ENCODE peak calls at places on chromosome 16, in five cellular contexts. J is A549, B is HepG2, E is K562, L is H1. W is an unnamed sample.

GRCh38 chr16:11627822-11628457 is 40.3 kb upstream of the SNN start:
- DNase-seq in L (no peak), B (no peak), J (no peak), E (peak; percentile 58), W (no peak)

GRCh38 chr16:61901689-61902088 is 134.5 kb downstream of the CDH8 start:
- DNase-seq in J (no peak), E (no peak), L (no peak), B (no peak), W (no peak)

GRCh38 chr16:23877107-23878070 is 41.6 kb downstream of the PRKCB start:
- DNase-seq in B (no peak), L (no peak), E (no peak), J (peak; percentile 12), W (no peak)

GRCh38 chr16:82192665-82193064 is 22.6 kb upstream of the MPHOSPH6 start:
- DNase-seq in J (no peak), E (no peak), L (no peak), B (no peak), W (peak; percentile 86)

GRCh38 chr16:660459-661183 is 7.3 kb upstream of the RHOT2 start:
- DNase-seq in J (peak; percentile 94), B (no peak), L (peak; percentile 86), E (peak; percentile 95), W (peak; percentile 88)

GRCh38 chr16:56807011-56807675 is 57.9 kb upstream of the SLC12A3 start:
- DNase-seq in L (no peak), J (peak; percentile 62), E (no peak), B (peak; percentile 42), W (peak; percentile 81)

GRCh38 chr16:27460663-27461482 is 58.9 kb downstream of the IL21R start:
- DNase-seq in J (no peak), L (no peak), B (no peak), E (no peak), W (no peak)

GRCh38 chr16:50796829-50797228 is 54.9 kb downstream of the CYLD start:
- DNase-seq in L (no peak), B (no peak), J (no peak), E (no peak), W (no peak)

GRCh38 chr16:11392041-11392581 is 46.9 kb downstream of the RMI2 start:
- DNase-seq in J (no peak), B (no peak), E (no peak), L (no peak), W (no peak)

GRCh38 chr16:30875881-30876791 is 17.7 kb downstream of the BCL7C start:
- DNase-seq in J (no peak), L (no peak), E (peak; percentile 79), B (no peak), W (no peak)

GRCh38 chr16:82629441-82630027 is 2.8 kb downstream of the CDH13 start:
- DNase-seq in L (no peak), E (no peak), J (no peak), B (no peak), W (peak; percentile 93)

GRCh38 chr16:50802958-50803357 is 61.1 kb downstream of the CYLD start:
- DNase-seq in B (no peak), L (no peak), J (peak; percentile 13), E (no peak), W (no peak)

GRCh38 chr16:77611386-77611785 is 110.9 kb upstream of the NUDT7 start:
- DNase-seq in L (no peak), E (no peak), J (no peak), B (no peak), W (no peak)

GRCh38 chr16:11521019-11521418 is 65.7 kb downstream of the LITAF start:
- DNase-seq in E (no peak), J (no peak), L (no peak), B (no peak), W (no peak)

GRCh38 chr16:47565454-47565853 is 104.3 kb downstream of the PHKB start:
- DNase-seq in E (peak; percentile 25), L (no peak), B (no peak), J (peak; percentile 10), W (peak; percentile 30)

GRCh38 chr16:85201566-85201965 is 89.3 kb upstream of the CIBAR2 start:
- DNase-seq in B (no peak), J (no peak), L (no peak), E (no peak), W (no peak)
- H3K27ac ChIP-seq in B (no peak overlapping the region), J (no peak overlapping the region), L (no peak overlapping the region), E (no peak overlapping the region), W (no peak overlapping the region)

GRCh38 chr16:4612474-4612931 is 2.2 kb downstream of the UBALD1 start:
- DNase-seq in L (peak; percentile 76), J (no peak), B (no peak), E (no peak), W (no peak)

GRCh38 chr16:4612977-4613635 is 1.6 kb downstream of the UBALD1 start:
- DNase-seq in J (no peak), B (no peak), E (no peak), L (no peak), W (no peak)

GRCh38 chr16:4614571-4615388 is at the start of gene UBALD1:
- DNase-seq in L (peak; percentile 88), B (peak; percentile 87), E (peak; percentile 95), J (peak; percentile 93), W (peak; percentile 83)

GRCh38 chr16:4615389-4616046 is 830 bp upstream of the UBALD1 start:
- DNase-seq in E (no peak), J (no peak), B (no peak), L (no peak), W (no peak)

DNA sequence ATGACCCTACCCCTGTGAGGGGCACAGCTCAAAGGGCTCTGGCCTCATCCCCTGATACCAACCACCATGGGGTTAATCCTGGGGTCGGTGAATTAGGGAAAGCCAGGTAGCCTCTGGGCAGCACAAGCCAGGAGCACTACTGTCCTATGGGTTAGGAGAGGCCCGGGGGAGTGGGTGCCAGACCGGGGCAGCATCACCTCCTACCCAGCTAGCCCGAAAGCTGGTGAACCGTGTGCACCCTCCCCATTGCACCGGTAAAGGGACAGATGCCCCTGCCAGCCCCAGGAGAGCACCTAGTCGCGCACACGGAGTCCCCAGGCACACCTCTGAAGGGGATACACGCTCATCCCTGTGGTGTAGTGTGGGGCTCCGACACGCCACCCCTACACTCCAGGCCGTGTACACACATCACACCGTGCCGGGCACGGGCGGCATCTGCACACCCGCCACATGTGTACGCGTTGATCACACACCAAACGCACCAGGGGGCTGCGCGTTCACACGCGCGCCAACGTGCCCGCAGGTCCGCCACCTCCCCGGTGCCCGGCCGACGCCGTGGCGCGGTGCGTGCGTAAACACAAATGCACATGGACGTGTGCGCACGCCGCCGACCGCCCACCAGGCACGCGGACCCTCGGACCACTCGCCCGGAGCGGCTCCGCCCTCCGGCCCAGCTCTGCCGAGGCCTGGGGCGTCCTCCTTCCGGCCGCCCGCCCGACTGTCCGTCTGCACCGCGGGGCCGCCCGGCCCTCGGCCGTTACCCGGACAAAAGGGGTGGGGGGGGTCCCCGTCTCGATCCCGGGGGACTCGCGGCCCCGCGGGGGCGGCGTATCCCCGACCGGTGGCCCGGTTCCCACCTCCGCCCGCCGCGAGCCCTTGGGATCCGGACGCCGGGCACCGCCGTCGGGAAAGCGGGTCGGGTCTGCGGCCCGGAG is 785 bp downstream of the UBALD1 start:
- DNase-seq in B (peak; percentile 42), J (peak; percentile 36), E (no peak), L (no peak), W (peak; percentile 44)
- TF ChIP-seq JUN in B (no peak), J (no peak), E (no peak), L (no peak), W (no peak)

GRCh38 chr16:67105881-67106280 is 3.9 kb upstream of the PHAF1 start:
- DNase-seq in E (no peak), L (no peak), B (no peak), J (no peak), W (no peak)
- H3K27ac ChIP-seq in E (no peak overlapping the region), L (no peak overlapping the region), B (no peak overlapping the region), J (no peak overlapping the region), W (no peak overlapping the region)

GRCh38 chr16:85615852-85616607 is 2.9 kb downstream of the GSE1 start:
- DNase-seq in J (peak; percentile 79), E (peak; percentile 93), B (peak; percentile 64), L (peak; percentile 98), W (peak; percentile 49)
- TF ChIP-seq JUN in J (no peak), E (no peak), B (no peak), L (no peak), W (no peak)

DNA sequence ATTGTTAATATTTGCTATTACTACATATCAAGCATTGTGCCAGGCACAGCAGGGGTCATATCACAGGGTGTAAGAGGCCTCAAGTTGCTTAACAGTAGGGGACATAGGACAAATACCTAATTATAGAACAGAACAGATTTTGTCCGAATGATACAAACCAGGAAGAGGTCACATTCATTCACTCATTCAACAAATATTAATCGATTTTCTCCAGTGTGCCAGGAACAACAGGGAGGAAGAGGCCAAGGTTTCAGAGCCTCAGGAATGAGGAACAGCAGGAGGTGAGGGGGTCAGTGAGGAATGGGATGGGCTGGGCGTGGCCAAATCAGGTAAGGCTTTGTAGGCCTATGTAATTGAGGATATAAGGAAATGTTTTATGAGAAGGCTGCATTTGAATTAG is 11.2 kb upstream of the CHST4 start:
- DNase-seq in B (no peak), E (no peak), L (no peak), J (no peak), W (no peak)
- H3K27ac ChIP-seq in B (no peak overlapping the region), E (no peak overlapping the region), L (no peak overlapping the region), J (no peak overlapping the region), W (no peak overlapping the region)

DNA sequence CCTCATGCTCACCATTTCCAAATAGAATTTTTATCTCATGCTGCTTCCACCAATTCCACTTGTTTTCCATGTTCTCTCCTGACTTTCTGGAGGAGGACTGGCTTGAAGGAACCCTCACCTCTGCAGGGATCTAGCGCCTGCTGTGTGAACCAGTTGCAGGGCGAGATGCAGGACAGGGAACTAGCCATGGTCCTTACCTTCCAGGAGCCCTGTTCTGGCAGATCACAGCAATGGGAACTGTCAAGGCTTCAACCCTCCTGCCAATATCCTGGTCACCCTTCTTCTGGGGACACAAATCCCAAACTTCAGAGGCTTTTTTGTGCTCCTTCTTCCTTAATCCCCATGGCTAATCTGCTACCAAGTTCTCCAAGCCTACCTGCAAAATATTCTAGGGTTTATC is 60.4 kb upstream of the MMP2 start:
- DNase-seq in L (no peak), E (no peak), B (no peak), J (no peak), W (no peak)
- TF ChIP-seq JUN in L (no peak), E (no peak), B (no peak), J (no peak), W (no peak)

DNA sequence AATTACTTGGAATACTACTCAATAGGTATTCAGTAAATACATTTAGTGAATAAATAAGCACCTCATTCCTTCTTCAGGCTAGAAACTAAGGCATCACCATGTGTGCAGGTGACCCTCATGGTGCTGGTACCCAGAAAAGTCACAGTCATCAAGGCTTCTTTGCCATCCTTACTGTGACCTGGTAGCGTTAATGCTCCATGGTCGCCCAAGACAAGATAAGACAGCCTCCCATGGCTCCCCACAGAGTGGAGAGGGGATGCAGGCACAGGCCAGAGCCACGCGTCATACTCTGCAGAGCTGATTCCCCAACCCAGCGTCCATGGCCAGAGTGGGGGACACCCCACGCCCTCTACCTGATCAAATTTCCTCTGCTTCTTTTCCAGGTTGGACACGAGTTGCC is 73.8 kb downstream of the NDE1 start:
- DNase-seq in J (no peak), E (no peak), L (no peak), B (no peak), W (no peak)
- H3K27ac ChIP-seq in J (no peak overlapping the region), E (no peak overlapping the region), L (no peak overlapping the region), B (no peak overlapping the region), W (no peak overlapping the region)

W was measured in endothelial cell of umbilical vein.